ENCODE peak calls at places on chromosomes 7 and 10, in eight cellular contexts. X is Peyer's patch; F is Daoy; C is SHP77; Y is cardiac septum; P is GM13977; E is activated naive CD8-positive, alpha-beta T cell treated with anti-CD3 and anti-CD28 coated beads for 36 hours; N is central memory CD4-positive, alpha-beta T cell. M is an unnamed sample.

GRCh38 chr7:100190059-100190711 is 12.5 kb downstream of the STAG3 start:
- DNase-seq in X (no peak), F (no peak), C (no peak), Y (no peak), P (peak), E (no peak), N (peak), M (no peak)

GRCh38 chr7:24213311-24213710 is 70.7 kb upstream of the NPY start:
- DNase-seq in X (no peak), F (no peak), C (no peak), Y (no peak), P (no peak), E (no peak), N (no peak), M (no peak)

GRCh38 chr7:5495581-5496375 is 72.1 kb upstream of the TNRC18 start:
- DNase-seq in X (peak), F (no peak), C (no peak), Y (peak), P (no peak), E (no peak), N (no peak), M (peak)

GRCh38 chr7:45665172-45665571 is 91.0 kb downstream of the ADCY1 start:
- DNase-seq in X (no peak), F (no peak), C (no peak), Y (peak), P (no peak), E (no peak), N (no peak), M (no peak)

GRCh38 chr10:10551595-10551994 is 466.1 kb upstream of the CELF2 start:
- DNase-seq in X (no peak), F (no peak), C (no peak), Y (no peak), P (no peak), E (no peak), N (no peak), M (no peak)

GRCh38 chr7:102942883-102943261 is 30.1 kb downstream of the LRRC17 start:
- DNase-seq in X (no peak), F (no peak), C (no peak), Y (no peak), P (no peak), E (no peak), N (no peak), M (no peak)

GRCh38 chr10:79995979-79996629 is 47.2 kb upstream of the SFTPD start:
- DNase-seq in X (no peak), F (no peak), C (no peak), Y (no peak), P (no peak), E (no peak), N (no peak), M (no peak)

GRCh38 chr7:22001345-22002004 is 55.8 kb upstream of the CDCA7L start:
- DNase-seq in X (no peak), F (peak), C (peak), Y (no peak), P (peak), E (no peak), N (peak), M (no peak)

GRCh38 chr7:69374036-69374420 is 224.2 kb upstream of the AUTS2 start:
- DNase-seq in X (no peak), F (no peak), C (no peak), Y (no peak), P (no peak), E (no peak), N (no peak), M (no peak)

GRCh38 chr10:112265745-112266144 is 17.5 kb upstream of the TECTB start:
- DNase-seq in X (no peak), F (no peak), C (no peak), Y (no peak), P (no peak), E (no peak), N (no peak), M (peak)

GRCh38 chr7:31027161-31027965 is 24.7 kb upstream of the ADCYAP1R1 start:
- DNase-seq in X (no peak), F (peak), C (no peak), Y (no peak), P (peak), E (peak), N (no peak), M (no peak)

GRCh38 chr10:131676448-131676847 is 224.4 kb upstream of the PPP2R2D start:
- DNase-seq in X (peak), F (peak), C (no peak), Y (no peak), P (no peak), E (no peak), N (no peak), M (no peak)

GRCh38 chr7:39616138-39616537 is 7.2 kb upstream of the RALA start:
- DNase-seq in X (no peak), F (peak), C (no peak), Y (no peak), P (no peak), E (no peak), N (no peak), M (no peak)

GRCh38 chr10:73625004-73625883 is 16.0 kb downstream of the MYOZ1 start:
- DNase-seq in X (peak), F (peak), C (no peak), Y (no peak), P (no peak), E (no peak), N (no peak), M (no peak)

GRCh38 chr7:118288098-118288497 is 63.6 kb downstream of the ANKRD7 start:
- DNase-seq in X (no peak), F (no peak), C (no peak), Y (no peak), P (no peak), E (no peak), N (peak), M (no peak)

GRCh38 chr7:29239638-29240037 is 45.1 kb downstream of the CHN2 start:
- DNase-seq in X (no peak), F (peak), C (no peak), Y (no peak), P (peak), E (peak), N (no peak), M (no peak)

GRCh38 chr10:100697070-100697469 is 48.3 kb upstream of the PAX2 start:
- DNase-seq in X (no peak), F (peak), C (no peak), Y (peak), P (no peak), E (no peak), N (no peak), M (peak)

GRCh38 chr7:132709971-132710567 is 133.8 kb upstream of the PLXNA4 start:
- DNase-seq in X (no peak), F (peak), C (peak), Y (no peak), P (peak), E (no peak), N (no peak), M (peak)

GRCh38 chr10:3470191-3470590 is 297.6 kb upstream of the PITRM1 start:
- DNase-seq in X (no peak), F (peak), C (no peak), Y (no peak), P (no peak), E (no peak), N (no peak), M (no peak)

GRCh38 chr7:102272075-102272916 is 14.4 kb upstream of the SH2B2 start:
- DNase-seq in X (peak), F (peak), C (peak), Y (peak), P (peak), E (peak), N (peak), M (peak)

GRCh38 chr7:44235582-44236332 is 35.0 kb downstream of the YKT6 start:
- DNase-seq in X (no peak), F (no peak), C (no peak), Y (no peak), P (no peak), E (no peak), N (no peak), M (no peak)

GRCh38 chr7:131087756-131088658 is 239.7 kb upstream of the MKLN1 start:
- DNase-seq in X (no peak), F (no peak), C (no peak), Y (no peak), P (no peak), E (no peak), N (no peak), M (no peak)